ENCODE peak calls at places on chromosomes 12 and 14, in four cellular contexts. G is sigmoid colon; Z is CD8-positive, alpha-beta memory T cell; Y is stomach. T is an unnamed sample.

GRCh38 chr12:52126605-52127578 is 47.4 kb downstream of the SMIM41 start:
- DNase-seq in G (no peak), Y (peak; percentile 55), Z (no peak), T (no peak)

GRCh38 chr12:11158885-11159444 is 12.0 kb upstream of the SMIM10L1 start:
- DNase-seq in G (no peak), Y (no peak), Z (no peak), T (no peak)

GRCh38 chr14:56474419-56475022 is 105.1 kb upstream of the TMEM260 start:
- DNase-seq in Z (no peak), G (no peak), Y (no peak), T (peak; percentile 59)

GRCh38 chr14:52706724-52707706 is at the start of gene PSMC6:
- DNase-seq in Z (peak; percentile 96), G (peak; percentile 96), Y (peak; percentile 96), T (peak; percentile 94)

GRCh38 chr12:1644523-1645438 is 15.8 kb downstream of the WNT5B start:
- DNase-seq in G (peak; percentile 92), Z (no peak), Y (peak; percentile 80), T (no peak)

GRCh38 chr14:54692261-54692861 is 125.4 kb downstream of the SAMD4A start:
- DNase-seq in G (no peak), Y (no peak), Z (no peak), T (no peak)

GRCh38 chr14:35399083-35399807 is 5.3 kb downstream of the NFKBIA start:
- DNase-seq in G (no peak), Y (no peak), Z (no peak), T (no peak)

GRCh38 chr12:38102197-38102596 is 214.4 kb upstream of the ALG10B start:
- DNase-seq in Z (no peak), Y (no peak), G (no peak), T (no peak)

GRCh38 chr14:98689936-98690335 is 582.1 kb downstream of the BCL11B start:
- DNase-seq in Z (no peak), Y (no peak), G (no peak), T (no peak)

GRCh38 chr12:131587565-131587964 is 123.3 kb upstream of the SFSWAP start:
- DNase-seq in Z (no peak), Y (no peak), G (no peak), T (no peak)

GRCh38 chr14:80634106-80634758 is 307.3 kb downstream of the CEP128 start:
- DNase-seq in Y (no peak), G (no peak), Z (no peak), T (no peak)

GRCh38 chr14:96192049-96192448 is 12.6 kb upstream of the BDKRB2 start:
- DNase-seq in Y (no peak), Z (no peak), G (no peak), T (no peak)

GRCh38 chr12:12294215-12295005 is 27.6 kb upstream of the LRP6 start:
- DNase-seq in G (no peak), Y (peak; percentile 33), Z (no peak), T (peak; percentile 26)

GRCh38 chr14:91963465-91963864 is 16.0 kb upstream of the FBLN5 start:
- DNase-seq in Y (no peak), Z (no peak), G (no peak), T (no peak)

GRCh38 chr14:41875113-41875512 is 268.4 kb downstream of the LRFN5 start:
- DNase-seq in Y (no peak), Z (no peak), G (no peak), T (no peak)
- H3K4me3 ChIP-seq in Y (no peak overlapping the region), Z (no peak overlapping the region), G (no peak overlapping the region), T (no peak overlapping the region)

DNA sequence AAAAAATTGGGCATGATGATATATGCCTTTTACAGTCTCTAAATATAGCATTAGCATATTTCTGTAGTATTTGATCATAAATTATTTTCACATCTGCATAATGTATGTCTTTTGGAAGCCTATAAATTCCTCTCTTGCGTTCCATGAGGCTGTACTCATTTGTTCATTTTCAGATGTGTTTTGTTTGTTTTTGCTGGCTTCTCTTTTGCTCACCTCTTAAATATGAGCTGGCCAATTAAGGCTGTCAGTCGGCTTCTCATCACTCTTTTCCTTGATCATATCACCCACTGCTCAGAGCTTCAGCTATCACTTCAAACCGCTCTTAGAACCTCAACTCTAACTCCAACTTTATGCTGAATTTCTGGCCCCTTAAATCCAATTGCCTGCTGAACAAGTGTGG is 6.6 kb downstream of the TMEM263 start:
- DNase-seq in G (no peak), Y (no peak), Z (no peak), T (no peak)
- H3K36me3 ChIP-seq in G (peaks cover 8% of the 10 kb centered on the region), Y (peaks cover 19% of the 10 kb centered on the region), Z (peaks cover 6% of the 10 kb centered on the region), T (no peaks in the 10 kb centered on the region)

GRCh38 chr12:122309564-122310121 is 43.3 kb upstream of the VPS33A start:
- DNase-seq in G (no peak), Y (no peak), Z (no peak), T (no peak)
- H3K4me3 ChIP-seq in G (no peak overlapping the region), Y (no peak overlapping the region), Z (no peak overlapping the region), T (no peak overlapping the region)

GRCh38 chr12:110351119-110351518 is 52.4 kb downstream of the ANAPC7 start:
- DNase-seq in Y (no peak), G (no peak), Z (no peak), T (no peak)

GRCh38 chr12:110348431-110349059 is 55.0 kb downstream of the ANAPC7 start:
- DNase-seq in Z (no peak), Y (no peak), G (no peak), T (no peak)

GRCh38 chr12:110349096-110349495 is 54.4 kb downstream of the ANAPC7 start:
- DNase-seq in Z (no peak), Y (no peak), G (no peak), T (no peak)

GRCh38 chr12:110347767-110348166 is 55.7 kb downstream of the ANAPC7 start:
- DNase-seq in Y (no peak), G (no peak), Z (no peak), T (no peak)

GRCh38 chr12:110349521-110350151 is 53.9 kb downstream of the ANAPC7 start:
- DNase-seq in G (no peak), Y (no peak), Z (no peak), T (no peak)
- H3K36me3 ChIP-seq in G (peaks cover 68% of the 10 kb centered on the region), Y (peaks cover 68% of the 10 kb centered on the region), Z (peaks cover 22% of the 10 kb centered on the region), T (peaks cover 3% of the 10 kb centered on the region)

GRCh38 chr12:112978163-112979081 is at the start of gene OAS2:
- DNase-seq in Z (peak; percentile 59), Y (peak; percentile 80), G (peak; percentile 73), T (no peak)

GRCh38 chr12:112977139-112977538 is 1.2 kb upstream of the OAS2 start:
- DNase-seq in Z (no peak), Y (no peak), G (no peak), T (no peak)

GRCh38 chr12:112979281-112979680 is 962 bp downstream of the OAS2 start:
- DNase-seq in Z (no peak), G (no peak), Y (peak; percentile 37), T (no peak)

GRCh38 chr12:112974904-112975303 is 3.4 kb upstream of the OAS2 start:
- DNase-seq in G (no peak), Z (no peak), Y (no peak), T (no peak)

DNA sequence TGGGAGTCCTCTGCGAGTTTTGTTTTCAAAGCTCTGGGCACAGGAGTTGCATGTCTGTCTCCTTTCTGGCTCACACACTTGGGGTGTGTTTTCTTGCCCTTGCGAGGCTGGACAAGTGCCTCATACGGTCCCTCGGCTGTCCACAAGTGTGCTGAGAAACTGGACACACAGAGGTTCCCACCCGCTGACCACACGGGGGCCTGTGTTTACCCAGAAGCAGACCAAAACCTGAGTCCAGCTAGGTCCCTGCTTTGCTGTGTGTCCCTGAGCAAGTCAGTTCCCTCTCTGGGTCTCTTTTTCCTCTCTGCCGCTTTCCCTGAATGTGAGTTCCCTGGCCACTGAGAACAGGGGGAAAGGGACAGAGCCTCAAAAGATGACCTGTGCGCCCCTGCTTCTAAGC is 678 bp upstream of the OAS2 start:
- DNase-seq in Z (no peak), Y (no peak), G (no peak), T (no peak)
- H3K4me3 ChIP-seq in Z (peak overlapping the region; percentile 99), Y (peak overlapping the region; percentile 48), G (peak overlapping the region; percentile 44), T (no peak overlapping the region)

T was measured in Caco-2.